ENCODE peak calls at places on chromosomes 2 and 18, in four cellular contexts. A, Y, E and K are unnamed samples.

GRCh38 chr18:22346342-22346967 is 71.3 kb downstream of the CTAGE1 start:
- DNase-seq in Y (no peak), E (peak), A (peak), K (no peak)

GRCh38 chr2:146730882-146731281 is 1113.9 kb upstream of the ACVR2A start:
- DNase-seq in E (peak), Y (no peak), A (peak), K (no peak)

GRCh38 chr2:112979731-112980130 is 1.9 kb downstream of the IL36G start:
- DNase-seq in E (no peak), Y (no peak), A (no peak), K (no peak)

GRCh38 chr2:27833931-27834330 is 56.3 kb downstream of the RBKS start:
- DNase-seq in Y (no peak), E (peak), A (peak), K (no peak)

GRCh38 chr2:135473567-135473966 is 57.5 kb downstream of the ZRANB3 start:
- DNase-seq in E (peak), A (peak), Y (no peak), K (no peak)

GRCh38 chr18:79543861-79544385 is 135.7 kb upstream of the CTDP1 start:
- DNase-seq in E (no peak), Y (no peak), A (no peak), K (no peak)

GRCh38 chr2:85174943-85175342 is 41.8 kb downstream of the TCF7L1 start:
- DNase-seq in Y (no peak), E (no peak), A (no peak), K (no peak)

GRCh38 chr2:137659616-137660015 is 304.7 kb upstream of the HNMT start:
- DNase-seq in Y (no peak), E (no peak), A (no peak), K (peak)

GRCh38 chr2:98854675-98855074 is 81.3 kb downstream of the CRACDL start:
- DNase-seq in Y (no peak), A (no peak), E (no peak), K (no peak)

GRCh38 chr2:219505585-219505984 is 6.9 kb downstream of the GMPPA start:
- DNase-seq in Y (no peak), A (no peak), E (no peak), K (no peak)
- H2AK5ac ChIP-seq in Y (no peak), A (no peak), E (no peak), K (no peak)

GRCh38 chr2:168974370-168974769 is 56.8 kb downstream of the ABCB11 start:
- DNase-seq in E (no peak), Y (no peak), A (no peak), K (no peak)

GRCh38 chr2:168978461-168978861 is 52.7 kb downstream of the ABCB11 start:
- DNase-seq in Y (no peak), E (no peak), A (no peak), K (no peak)

GRCh38 chr2:168970860-168971650 is 60.1 kb downstream of the ABCB11 start:
- DNase-seq in Y (no peak), E (no peak), A (no peak), K (no peak)

GRCh38 chr2:168977608-168978007 is 53.5 kb downstream of the ABCB11 start:
- DNase-seq in A (no peak), Y (no peak), E (no peak), K (no peak)

DNA sequence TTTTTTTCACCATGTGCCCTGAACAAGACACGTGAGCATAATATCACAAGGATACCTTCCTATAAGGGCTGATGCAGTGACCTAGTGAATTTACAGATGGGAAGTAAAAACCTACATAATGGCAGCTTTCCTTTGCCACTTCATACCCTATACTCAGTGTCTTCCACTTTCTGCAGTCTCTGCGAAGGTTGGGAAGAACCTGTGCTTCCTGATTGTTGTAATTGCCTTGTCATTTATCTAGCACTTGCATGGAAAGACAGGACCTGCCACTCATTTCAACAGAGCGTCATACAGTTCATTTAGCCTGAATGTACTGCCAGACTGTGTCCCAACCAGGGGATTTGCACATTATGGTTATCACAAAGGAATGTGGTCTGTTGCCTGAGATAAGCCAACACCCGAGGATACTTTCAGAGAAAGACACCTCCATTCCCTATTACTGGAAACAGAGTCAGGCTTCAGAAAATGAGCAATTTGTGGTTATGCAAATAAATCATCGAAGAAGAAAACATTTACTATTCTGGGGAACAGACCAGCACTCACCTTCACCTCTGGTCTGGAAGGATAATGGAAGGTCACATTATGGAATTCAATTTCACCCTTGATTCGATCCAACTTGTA is 55.0 kb downstream of the ABCB11 start:
- DNase-seq in Y (no peak), A (no peak), E (no peak), K (peak)
- H2AFZ ChIP-seq in Y (no peak), A (no peak), E (no peak), K (no peak)

DNA sequence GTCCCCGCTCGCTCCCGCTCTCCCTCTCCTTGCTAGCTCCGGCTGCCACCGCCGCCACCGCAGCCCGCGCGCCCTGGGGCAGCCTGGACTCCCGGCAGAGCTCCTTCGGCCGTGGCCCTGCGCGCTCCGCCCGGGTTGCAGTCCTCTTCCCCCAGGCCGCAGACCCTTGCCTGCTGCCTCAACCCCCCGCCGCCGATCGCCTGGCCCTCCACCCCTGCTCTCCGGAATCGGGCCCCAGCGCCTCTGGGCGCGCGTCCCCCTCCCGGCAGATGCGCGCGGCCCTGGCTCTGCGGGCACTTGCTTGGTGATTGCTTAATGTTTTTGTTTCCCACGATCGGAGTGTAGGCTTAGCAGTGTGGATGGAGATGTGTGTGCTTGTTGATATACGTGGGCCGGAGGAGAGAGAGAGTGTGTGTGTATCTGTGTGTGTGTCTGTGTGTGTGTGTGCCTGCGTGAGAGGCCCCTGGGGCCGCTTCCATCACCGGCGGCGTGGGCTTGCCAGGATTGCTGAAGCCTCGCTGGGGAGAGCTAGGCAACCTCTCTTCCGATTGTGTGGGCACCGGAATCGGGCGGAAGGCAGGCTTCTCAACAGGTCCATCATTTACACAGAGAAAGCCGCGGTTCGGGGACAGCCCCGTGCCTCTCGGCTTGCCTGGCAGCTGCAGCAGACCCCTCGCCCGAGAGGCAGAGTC is 877 bp downstream of the INHBB start:
- DNase-seq in Y (no peak), A (peak), E (peak), K (peak)
- H3K9ac ChIP-seq in Y (peak), A (peak), E (no peak), K (no peak)

GRCh38 chr2:71476495-71476894 is 23.1 kb downstream of the DYSF start:
- DNase-seq in E (no peak), A (no peak), Y (no peak), K (no peak)

GRCh38 chr2:71478806-71479205 is 25.4 kb downstream of the DYSF start:
- DNase-seq in A (no peak), Y (no peak), E (no peak), K (no peak)

GRCh38 chr2:71477231-71477681 is 23.9 kb downstream of the DYSF start:
- DNase-seq in A (no peak), Y (no peak), E (no peak), K (peak)

GRCh38 chr2:71481111-71481510 is 27.8 kb downstream of the DYSF start:
- DNase-seq in E (no peak), A (no peak), Y (no peak), K (no peak)

DNA sequence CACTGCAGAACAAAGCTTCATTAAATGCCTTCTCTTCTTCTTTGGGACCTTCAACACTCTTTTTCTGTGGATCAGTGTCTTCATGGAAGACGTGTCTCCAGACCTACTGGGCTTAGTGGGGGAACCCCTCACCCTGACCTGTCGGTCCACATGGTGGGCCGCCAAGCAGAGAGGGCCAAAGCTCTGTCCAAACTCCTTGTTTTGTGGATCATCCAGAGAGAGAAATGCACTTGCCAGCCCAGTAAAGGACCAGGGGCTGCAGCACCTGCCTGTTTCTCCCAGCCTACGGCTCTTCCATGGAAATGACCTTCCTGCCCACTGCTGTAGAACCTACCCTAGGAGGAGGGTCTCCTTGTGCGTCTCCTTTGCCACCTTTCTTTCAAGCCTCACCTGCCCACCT is 25.9 kb downstream of the DYSF start:
- DNase-seq in E (no peak), A (no peak), Y (no peak), K (no peak)
- H2AK5ac ChIP-seq in E (no peak), A (no peak), Y (no peak), K (no peak)